ENCODE peak calls at places on chromosomes 7 and 10, in eight cellular contexts. One of them, this sample, is unnamed.

GRCh38 chr10:77500754-77501151 is 136.9 kb downstream of the KCNMA1 start:
- DNase-seq in spleen: no peak
- DNase-seq in right lobe of liver: no peak
- DNase-seq in transverse colon: no peak
- DNase-seq in HCT116: no peak
- DNase-seq in body of pancreas: no peak
- DNase-seq in prostate gland: no peak
- DNase-seq in IMR-90: peak
- DNase-seq in this sample: no peak

GRCh38 chr7:66626236-66626957 is 2.3 kb upstream of the KCTD7 start:
- DNase-seq in IMR-90: peak
- DNase-seq in transverse colon: no peak
- DNase-seq in prostate gland: no peak
- DNase-seq in body of pancreas: no peak
- DNase-seq in HCT116: no peak
- DNase-seq in spleen: no peak
- DNase-seq in right lobe of liver: no peak
- DNase-seq in this sample: no peak

GRCh38 chr7:35519971-35520809 is 174.7 kb downstream of the HERPUD2 start:
- DNase-seq in IMR-90: peak
- DNase-seq in right lobe of liver: peak
- DNase-seq in transverse colon: peak
- DNase-seq in prostate gland: peak
- DNase-seq in HCT116: peak
- DNase-seq in spleen: no peak
- DNase-seq in body of pancreas: peak
- DNase-seq in this sample: peak

GRCh38 chr7:48964074-48964473 is 39.7 kb downstream of the CDC14C start:
- DNase-seq in IMR-90: no peak
- DNase-seq in right lobe of liver: no peak
- DNase-seq in body of pancreas: peak
- DNase-seq in HCT116: no peak
- DNase-seq in transverse colon: no peak
- DNase-seq in spleen: no peak
- DNase-seq in prostate gland: peak
- DNase-seq in this sample: no peak

GRCh38 chr7:44969049-44969700 is 9.6 kb downstream of the MYO1G start:
- DNase-seq in HCT116: no peak
- DNase-seq in IMR-90: no peak
- DNase-seq in spleen: peak
- DNase-seq in right lobe of liver: peak
- DNase-seq in transverse colon: peak
- DNase-seq in prostate gland: no peak
- DNase-seq in body of pancreas: no peak
- DNase-seq in this sample: no peak

GRCh38 chr10:114541081-114541833 is 116.8 kb downstream of the ABLIM1 start:
- DNase-seq in spleen: no peak
- DNase-seq in HCT116: no peak
- DNase-seq in IMR-90: peak
- DNase-seq in prostate gland: no peak
- DNase-seq in body of pancreas: peak
- DNase-seq in right lobe of liver: no peak
- DNase-seq in transverse colon: peak
- DNase-seq in this sample: peak

GRCh38 chr7:39605087-39605486 is 18.3 kb upstream of the RALA start:
- DNase-seq in transverse colon: no peak
- DNase-seq in IMR-90: peak
- DNase-seq in prostate gland: no peak
- DNase-seq in spleen: no peak
- DNase-seq in right lobe of liver: no peak
- DNase-seq in body of pancreas: no peak
- DNase-seq in HCT116: no peak
- DNase-seq in this sample: no peak

GRCh38 chr7:129741743-129742213 is 130.3 kb downstream of the NRF1 start:
- DNase-seq in HCT116: no peak
- DNase-seq in transverse colon: no peak
- DNase-seq in body of pancreas: no peak
- DNase-seq in IMR-90: no peak
- DNase-seq in spleen: no peak
- DNase-seq in right lobe of liver: no peak
- DNase-seq in prostate gland: peak
- DNase-seq in this sample: no peak

GRCh38 chr7:8719102-8719501 is 285.7 kb downstream of the NXPH1 start:
- DNase-seq in IMR-90: no peak
- DNase-seq in spleen: no peak
- DNase-seq in HCT116: no peak
- DNase-seq in body of pancreas: no peak
- DNase-seq in right lobe of liver: peak
- DNase-seq in transverse colon: no peak
- DNase-seq in prostate gland: no peak
- DNase-seq in this sample: peak

GRCh38 chr7:94630855-94631254 is 25.1 kb downstream of the SGCE start:
- DNase-seq in right lobe of liver: no peak
- DNase-seq in transverse colon: no peak
- DNase-seq in body of pancreas: no peak
- DNase-seq in IMR-90: no peak
- DNase-seq in prostate gland: no peak
- DNase-seq in HCT116: no peak
- DNase-seq in spleen: no peak
- DNase-seq in this sample: no peak

GRCh38 chr7:94635687-94636086 is 20.2 kb downstream of the SGCE start:
- DNase-seq in spleen: no peak
- DNase-seq in transverse colon: no peak
- DNase-seq in right lobe of liver: no peak
- DNase-seq in prostate gland: no peak
- DNase-seq in body of pancreas: no peak
- DNase-seq in IMR-90: no peak
- DNase-seq in HCT116: no peak
- DNase-seq in this sample: no peak

GRCh38 chr7:94632338-94633024 is 23.5 kb downstream of the SGCE start:
- DNase-seq in IMR-90: peak
- DNase-seq in right lobe of liver: no peak
- DNase-seq in transverse colon: no peak
- DNase-seq in spleen: no peak
- DNase-seq in body of pancreas: no peak
- DNase-seq in prostate gland: no peak
- DNase-seq in HCT116: no peak
- DNase-seq in this sample: no peak

DNA sequence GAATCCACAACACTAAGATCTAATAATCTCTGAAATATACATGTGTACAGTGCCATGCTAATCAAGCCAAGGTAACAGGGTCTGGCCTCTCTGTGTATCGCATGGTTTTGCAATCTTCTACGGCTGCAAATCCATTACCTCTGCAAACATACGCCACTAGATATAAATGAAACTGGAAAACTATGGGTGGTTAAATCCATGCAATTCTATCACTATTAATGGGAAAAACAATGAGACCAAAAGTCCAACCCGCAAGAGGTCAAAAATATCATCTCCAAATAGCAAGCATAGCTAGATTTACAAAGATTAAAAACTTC is 22.9 kb downstream of the SGCE start:
- DNase-seq in IMR-90: no peak
- DNase-seq in prostate gland: no peak
- DNase-seq in body of pancreas: no peak
- DNase-seq in right lobe of liver: no peak
- DNase-seq in HCT116: no peak
- DNase-seq in transverse colon: no peak
- DNase-seq in spleen: no peak
- DNase-seq in this sample: no peak
- H3K4me3 ChIP-seq in IMR-90: no peak
- H3K4me3 ChIP-seq in prostate gland: no peak
- H3K4me3 ChIP-seq in body of pancreas: no peak
- H3K4me3 ChIP-seq in right lobe of liver: no peak
- H3K4me3 ChIP-seq in HCT116: no peak
- H3K4me3 ChIP-seq in transverse colon: no peak
- H3K4me3 ChIP-seq in spleen: no peak
- H3K4me3 ChIP-seq in this sample: no peak

DNA sequence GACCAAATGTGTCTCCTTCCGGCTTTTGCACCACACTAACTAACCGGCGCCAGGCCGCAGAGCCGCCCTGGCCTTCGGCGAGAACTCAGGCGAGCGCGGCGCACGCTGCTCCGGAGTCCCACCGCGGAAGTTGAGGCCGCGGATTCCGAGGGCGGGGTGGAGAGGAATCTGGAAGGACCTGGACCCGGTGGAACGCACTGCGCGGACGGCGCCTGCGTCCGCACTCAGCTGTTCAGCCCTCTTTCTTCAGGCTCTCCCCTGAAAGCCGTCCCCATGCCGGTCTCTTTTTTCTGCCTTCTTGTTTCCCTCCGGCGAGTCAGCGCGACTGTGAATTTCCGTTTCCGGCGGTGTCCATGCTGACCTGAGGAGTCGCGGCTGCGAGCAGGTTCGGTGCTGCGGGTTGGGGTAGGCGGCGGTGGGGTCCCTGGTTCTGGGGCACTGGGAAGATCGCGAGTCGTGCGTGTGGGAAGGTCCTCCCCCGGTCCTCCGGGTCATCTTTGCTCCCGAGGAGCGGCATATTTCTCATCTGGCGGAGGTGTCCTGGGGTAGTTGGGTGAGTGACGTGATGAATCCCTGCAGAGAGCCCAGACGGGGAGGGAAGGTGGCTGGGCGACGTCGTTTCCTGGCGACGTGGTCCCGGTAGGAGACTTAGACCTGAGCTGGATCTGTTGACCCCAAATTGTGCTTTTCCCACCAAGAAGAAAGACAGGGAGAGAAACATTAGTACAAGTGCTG is at the start of gene BMS1:
- DNase-seq in HCT116: peak
- DNase-seq in IMR-90: peak
- DNase-seq in prostate gland: peak
- DNase-seq in transverse colon: peak
- DNase-seq in spleen: peak
- DNase-seq in body of pancreas: peak
- DNase-seq in right lobe of liver: peak
- DNase-seq in this sample: peak
- TF ChIP-seq POLR2A in HCT116: peak
- TF ChIP-seq POLR2A in IMR-90: peak
- TF ChIP-seq POLR2A in prostate gland: peak
- TF ChIP-seq POLR2A in transverse colon: peak
- TF ChIP-seq POLR2A in spleen: no peak
- TF ChIP-seq POLR2A in body of pancreas: peak
- TF ChIP-seq POLR2A in right lobe of liver: peak
- TF ChIP-seq POLR2A in this sample: peak

GRCh38 chr10:5620966-5621365 is 45.4 kb downstream of the ASB13 start:
- DNase-seq in right lobe of liver: no peak
- DNase-seq in spleen: peak
- DNase-seq in transverse colon: no peak
- DNase-seq in IMR-90: no peak
- DNase-seq in HCT116: no peak
- DNase-seq in prostate gland: no peak
- DNase-seq in body of pancreas: no peak
- DNase-seq in this sample: no peak

GRCh38 chr10:5622186-5622585 is 44.2 kb downstream of the ASB13 start:
- DNase-seq in transverse colon: no peak
- DNase-seq in prostate gland: no peak
- DNase-seq in body of pancreas: no peak
- DNase-seq in IMR-90: no peak
- DNase-seq in spleen: peak
- DNase-seq in right lobe of liver: no peak
- DNase-seq in HCT116: no peak
- DNase-seq in this sample: no peak

GRCh38 chr10:5622586-5622985 is 43.8 kb downstream of the ASB13 start:
- DNase-seq in transverse colon: no peak
- DNase-seq in body of pancreas: no peak
- DNase-seq in IMR-90: peak
- DNase-seq in spleen: no peak
- DNase-seq in HCT116: no peak
- DNase-seq in right lobe of liver: no peak
- DNase-seq in prostate gland: no peak
- DNase-seq in this sample: no peak

GRCh38 chr10:5624701-5625100 is 41.7 kb downstream of the ASB13 start:
- DNase-seq in transverse colon: no peak
- DNase-seq in body of pancreas: no peak
- DNase-seq in spleen: no peak
- DNase-seq in prostate gland: no peak
- DNase-seq in IMR-90: no peak
- DNase-seq in right lobe of liver: no peak
- DNase-seq in HCT116: no peak
- DNase-seq in this sample: no peak

GRCh38 chr10:5623081-5623748 is 43.2 kb downstream of the ASB13 start:
- DNase-seq in HCT116: peak
- DNase-seq in spleen: peak
- DNase-seq in body of pancreas: peak
- DNase-seq in IMR-90: peak
- DNase-seq in right lobe of liver: peak
- DNase-seq in prostate gland: peak
- DNase-seq in transverse colon: peak
- DNase-seq in this sample: peak
- H3K27ac ChIP-seq in HCT116: no peak
- H3K27ac ChIP-seq in spleen: no peak
- H3K27ac ChIP-seq in body of pancreas: no peak
- H3K27ac ChIP-seq in IMR-90: peak
- H3K27ac ChIP-seq in right lobe of liver: no peak
- H3K27ac ChIP-seq in prostate gland: peak
- H3K27ac ChIP-seq in transverse colon: peak
- H3K27ac ChIP-seq in this sample: peak

DNA sequence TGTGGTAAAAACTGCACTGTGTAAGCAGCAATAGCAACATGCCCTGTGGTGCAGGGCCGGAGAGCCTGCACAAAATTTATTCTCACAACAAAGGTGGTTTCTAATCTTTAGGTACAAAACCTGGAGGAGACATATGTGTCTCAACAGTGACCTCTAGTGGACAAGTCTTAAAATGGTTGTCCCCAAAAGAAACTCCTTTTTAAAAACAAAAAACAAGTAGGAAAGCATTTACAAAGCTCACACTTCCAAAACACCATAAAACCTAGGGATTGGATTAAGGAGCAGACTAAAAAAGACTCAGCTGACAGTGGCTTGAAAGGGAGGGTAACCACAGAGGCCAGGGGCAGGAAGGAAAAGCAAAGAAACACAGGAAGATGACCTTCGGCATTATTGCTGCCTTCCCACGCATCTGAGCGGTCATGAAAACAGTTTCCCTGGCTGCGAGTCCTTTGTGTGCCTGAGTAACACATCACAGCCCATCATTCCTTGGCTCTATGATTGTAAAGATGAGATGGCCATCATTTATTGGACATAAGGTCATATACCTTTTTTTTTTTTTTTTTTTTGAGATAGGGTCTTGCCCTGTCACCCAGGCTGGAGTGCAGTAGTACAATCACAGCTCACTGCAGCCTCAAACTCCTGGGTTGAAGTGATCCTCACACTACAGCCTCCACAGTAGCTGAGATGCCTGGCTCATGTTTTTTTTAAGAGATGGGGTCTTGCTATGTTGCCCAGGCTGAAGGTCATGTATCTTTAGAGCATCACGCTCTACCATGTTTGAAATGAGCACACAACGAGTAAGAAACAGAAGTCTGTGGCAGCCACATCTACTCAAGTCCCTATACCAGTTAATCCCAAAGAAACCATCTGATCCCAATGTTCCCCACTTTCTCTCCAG is 39.5 kb downstream of the RSU1 start:
- DNase-seq in HCT116: peak
- DNase-seq in right lobe of liver: peak
- DNase-seq in spleen: no peak
- DNase-seq in prostate gland: no peak
- DNase-seq in body of pancreas: peak
- DNase-seq in transverse colon: no peak
- DNase-seq in IMR-90: peak
- DNase-seq in this sample: no peak
- H3K4me3 ChIP-seq in HCT116: no peak
- H3K4me3 ChIP-seq in right lobe of liver: no peak
- H3K4me3 ChIP-seq in spleen: no peak
- H3K4me3 ChIP-seq in prostate gland: no peak
- H3K4me3 ChIP-seq in body of pancreas: no peak
- H3K4me3 ChIP-seq in transverse colon: no peak
- H3K4me3 ChIP-seq in IMR-90: no peak
- H3K4me3 ChIP-seq in this sample: no peak

GRCh38 chr7:75738604-75738974 is at the start of gene HIP1:
- DNase-seq in transverse colon: no peak
- DNase-seq in right lobe of liver: no peak
- DNase-seq in prostate gland: no peak
- DNase-seq in spleen: no peak
- DNase-seq in body of pancreas: no peak
- DNase-seq in HCT116: no peak
- DNase-seq in IMR-90: no peak
- DNase-seq in this sample: no peak
- TF ChIP-seq POLR2A in transverse colon: no peak
- TF ChIP-seq POLR2A in right lobe of liver: no peak
- TF ChIP-seq POLR2A in prostate gland: peak
- TF ChIP-seq POLR2A in spleen: no peak
- TF ChIP-seq POLR2A in body of pancreas: no peak
- TF ChIP-seq POLR2A in HCT116: no peak
- TF ChIP-seq POLR2A in IMR-90: no peak
- TF ChIP-seq POLR2A in this sample: peak